ENCODE peak calls at places on chromosomes 16 and 17, in eight cellular contexts. R, W, U, Q, V, G, T and A are unnamed samples. For H3K4me1, the result is how much of the 10 kb centered on the place peaks cover.

GRCh38 chr16:83813818-83814653 is 6.3 kb downstream of the HSBP1 start:
- DNase-seq in R (peak), W (no peak), U (peak), Q (no peak), V (peak), G (no peak), T (no peak), A (peak)

GRCh38 chr16:86580798-86581185 is 2.4 kb downstream of the FOXL1 start:
- DNase-seq in R (no peak), W (no peak), U (no peak), Q (no peak), V (no peak), G (no peak), T (no peak), A (no peak)

GRCh38 chr17:7549401-7550055 is 670 bp downstream of the TNFSF12 start:
- DNase-seq in R (no peak), W (peak), U (no peak), Q (peak), V (peak), G (no peak), T (peak), A (no peak)

GRCh38 chr16:69494993-69495392 is 70.6 kb downstream of the CYB5B start:
- DNase-seq in R (peak), W (no peak), U (no peak), Q (no peak), V (no peak), G (peak), T (no peak), A (peak)

GRCh38 chr17:68141050-68141449 is 105.5 kb downstream of the KPNA2 start:
- DNase-seq in R (no peak), W (no peak), U (no peak), Q (no peak), V (no peak), G (no peak), T (no peak), A (no peak)

GRCh38 chr17:74442670-74443515 is 11.0 kb downstream of the GPRC5C start:
- DNase-seq in R (no peak), W (peak), U (peak), Q (peak), V (peak), G (peak), T (no peak), A (peak)

GRCh38 chr17:38742431-38743308 is 5.5 kb downstream of the PCGF2 start:
- DNase-seq in R (peak), W (peak), U (no peak), Q (no peak), V (peak), G (no peak), T (no peak), A (no peak)

GRCh38 chr17:38320482-38320881 is 23.3 kb downstream of the GPR179 start:
- DNase-seq in R (no peak), W (no peak), U (no peak), Q (no peak), V (no peak), G (no peak), T (no peak), A (peak)

GRCh38 chr16:59463776-59464175 is 729.7 kb upstream of the GOT2 start:
- DNase-seq in R (peak), W (no peak), U (no peak), Q (no peak), V (no peak), G (no peak), T (no peak), A (no peak)

DNA sequence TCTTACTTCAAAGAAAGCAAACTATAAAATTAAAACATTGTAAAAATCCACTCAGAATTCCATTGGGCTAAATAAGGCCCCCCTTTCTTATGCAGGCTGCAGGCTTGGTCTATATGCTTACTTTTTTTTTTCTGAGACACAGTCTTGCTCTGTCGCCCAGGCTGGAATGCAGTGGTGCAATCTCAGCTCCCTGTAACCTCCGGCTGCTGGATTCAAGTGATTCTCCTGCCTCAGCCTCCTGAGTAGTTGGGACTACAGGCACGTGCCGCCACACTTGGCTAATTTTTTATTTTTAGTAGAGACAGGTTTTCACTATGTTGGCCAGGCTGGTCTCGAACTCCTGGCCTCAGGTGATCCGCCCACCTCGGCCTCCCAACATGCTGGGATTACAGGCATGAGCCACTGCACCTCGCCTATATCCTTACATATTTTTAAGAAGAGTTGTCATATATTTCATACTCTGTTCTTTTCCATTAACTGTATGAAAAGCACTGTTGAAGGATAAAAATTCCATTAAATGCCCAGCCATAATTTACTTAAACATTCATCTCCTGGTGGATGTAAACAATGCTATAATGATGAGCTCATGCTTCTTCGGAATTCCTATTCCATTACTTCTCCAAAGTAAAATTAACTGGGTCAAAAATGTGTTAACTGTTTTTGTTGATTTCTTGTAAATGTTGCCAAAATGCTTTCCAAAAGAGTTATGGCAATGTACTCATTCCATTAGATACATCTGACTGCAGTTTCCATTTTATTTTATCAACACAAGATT is 17.8 kb downstream of the SNN start:
- DNase-seq in R (no peak), W (no peak), U (no peak), Q (no peak), V (no peak), G (no peak), T (no peak), A (no peak)
- H3K4me1 ChIP-seq in R (under half), W (under half), U (half or more), Q (half or more), V (under half), G (under half), T (under half), A (under half)

DNA sequence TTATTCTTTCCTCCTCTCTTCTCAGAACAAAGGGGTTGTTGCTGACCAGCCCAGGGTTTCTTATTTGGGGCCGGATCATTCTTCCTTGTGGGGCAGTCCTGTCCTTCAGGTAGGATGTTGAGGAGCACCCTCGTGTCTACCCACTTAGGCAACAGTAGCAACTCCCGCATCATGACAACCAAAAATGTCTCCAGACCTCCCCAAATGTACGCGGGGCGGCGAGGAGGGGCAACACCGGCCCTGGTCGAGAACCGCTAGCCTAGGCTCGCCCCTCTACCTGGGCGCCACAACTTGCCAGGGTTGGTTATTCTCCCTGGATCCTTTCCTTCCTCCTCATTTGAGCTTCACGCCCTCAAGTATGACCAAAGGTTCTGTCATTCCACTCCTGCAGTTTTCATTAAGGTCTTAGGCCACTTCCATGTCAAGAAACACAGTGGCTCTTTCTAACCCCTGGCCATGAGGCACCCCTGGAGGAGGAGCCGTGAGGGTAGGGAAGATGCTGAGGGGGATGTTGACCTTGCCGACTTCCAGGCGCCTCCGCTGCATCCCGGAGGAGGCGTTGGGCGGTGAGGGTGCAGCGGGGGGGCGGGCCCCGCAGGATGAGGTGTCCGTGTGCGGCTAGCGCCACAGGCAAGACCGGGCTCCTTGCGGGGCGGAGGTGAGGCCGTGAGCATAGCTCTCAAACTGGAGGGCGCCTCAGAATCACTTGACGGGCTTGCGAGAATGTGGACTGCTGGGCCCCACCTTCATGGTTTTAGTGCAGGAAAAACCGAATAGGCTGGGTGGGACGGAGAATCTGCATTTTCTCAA is 712 bp upstream of the SPECC1 start:
- DNase-seq in R (no peak), W (peak), U (peak), Q (peak), V (peak), G (peak), T (no peak), A (peak)
- H3K4me1 ChIP-seq in R (under half), W (under half), U (under half), Q (under half), V (under half), G (under half), T (under half), A (under half)

DNA sequence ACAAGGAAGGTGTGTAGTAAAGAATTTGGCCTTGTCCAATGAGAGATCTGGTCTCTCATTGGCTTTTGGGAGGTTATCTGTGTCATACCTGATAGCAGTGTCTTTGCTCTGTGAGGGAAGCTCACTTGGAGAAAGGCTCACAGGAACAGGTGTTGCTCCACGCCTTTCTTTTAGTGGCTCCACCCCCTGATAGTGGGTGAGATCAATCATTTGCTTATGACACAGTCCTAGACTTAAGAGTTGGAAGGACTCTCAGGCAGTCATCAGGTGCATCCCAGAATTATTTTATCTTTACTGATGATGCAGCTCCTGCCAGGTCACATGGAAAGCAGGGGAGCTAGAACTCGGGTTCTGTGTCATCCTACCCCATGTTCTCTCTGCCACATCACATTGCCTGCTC is 59.4 kb downstream of the CENPV start:
- DNase-seq in R (no peak), W (no peak), U (no peak), Q (no peak), V (no peak), G (no peak), T (no peak), A (peak)
- H3K4me1 ChIP-seq in R (under half), W (under half), U (under half), Q (under half), V (under half), G (under half), T (under half), A (half or more)

DNA sequence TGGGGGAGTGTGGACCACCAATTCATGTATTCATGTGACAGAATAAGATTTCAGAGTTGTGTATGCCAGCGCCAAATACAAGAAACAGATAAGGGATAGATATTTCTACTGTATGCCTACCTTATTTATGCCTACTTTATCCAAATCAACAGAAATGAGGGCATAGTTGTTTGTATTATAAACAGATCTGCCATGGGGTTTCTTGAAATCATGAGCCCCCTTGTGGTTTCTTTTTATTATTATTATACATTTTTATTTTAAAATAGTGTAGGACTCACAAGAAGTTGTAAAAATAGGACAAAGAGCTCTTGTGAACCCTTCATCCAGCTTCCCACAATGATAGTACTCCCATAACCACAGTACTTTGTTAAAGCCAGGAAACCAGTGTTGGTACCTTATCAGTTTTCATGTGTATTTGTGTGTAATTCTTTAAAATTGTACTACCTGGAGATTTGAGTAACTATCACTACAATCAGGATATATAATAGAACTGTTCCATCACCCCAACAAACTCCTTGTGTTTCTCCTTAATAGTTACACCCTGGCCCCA is 229.4 kb downstream of the CCDC182 start:
- DNase-seq in R (peak), W (no peak), U (no peak), Q (no peak), V (no peak), G (no peak), T (no peak), A (no peak)
- H3K4me1 ChIP-seq in R (under half), W (under half), U (under half), Q (under half), V (under half), G (under half), T (under half), A (half or more)